ENCODE peak calls at places on chromosome 12, in seven cellular contexts. Q, P, Y, U, B, C and J are unnamed samples.

GRCh38 chr12:127677537-127678131 is 589.3 kb upstream of the TMEM132C start:
- DNase-seq in B (peak), P (peak), Y (peak), Q (no peak), U (peak), C (peak), J (peak)

GRCh38 chr12:2382391-2383155 is 329.8 kb downstream of the CACNA1C start:
- DNase-seq in P (no peak), Q (no peak), C (no peak), U (no peak), B (no peak), Y (peak), J (no peak)

GRCh38 chr12:118456741-118457140 is 80.4 kb downstream of the SUDS3 start:
- DNase-seq in Q (no peak), C (no peak), U (no peak), Y (no peak), P (no peak), B (no peak), J (no peak)

GRCh38 chr12:12442548-12443071 is 85.7 kb downstream of the BORCS5 start:
- DNase-seq in Y (no peak), Q (peak), P (no peak), U (no peak), B (no peak), C (peak), J (no peak)

GRCh38 chr12:16285586-16285985 is 8.1 kb upstream of the SLC15A5 start:
- DNase-seq in U (no peak), Q (no peak), B (no peak), Y (no peak), P (no peak), C (no peak), J (no peak)

GRCh38 chr12:78240827-78241226 is 410.1 kb downstream of the NAV3 start:
- DNase-seq in U (no peak), C (no peak), B (no peak), P (no peak), Q (no peak), Y (no peak), J (no peak)

GRCh38 chr12:12439636-12440035 is 82.8 kb downstream of the BORCS5 start:
- DNase-seq in Q (no peak), P (no peak), B (peak), C (peak), U (peak), Y (no peak), J (no peak)

GRCh38 chr12:105945935-105946334 is 192.8 kb downstream of the NUAK1 start:
- DNase-seq in Y (no peak), P (no peak), Q (no peak), C (no peak), U (no peak), B (no peak), J (no peak)

GRCh38 chr12:110516995-110517394 is 14.9 kb downstream of the RAD9B start:
- DNase-seq in P (no peak), Y (no peak), B (no peak), C (no peak), Q (no peak), U (no peak), J (no peak)

GRCh38 chr12:67067453-67068203 is 201.5 kb upstream of the CAND1 start:
- DNase-seq in P (no peak), U (no peak), C (no peak), Q (no peak), B (no peak), Y (no peak), J (peak)

GRCh38 chr12:64180951-64181350 is 41.1 kb downstream of the KICS2 start:
- DNase-seq in B (no peak), Y (no peak), U (no peak), Q (peak), C (peak), P (no peak), J (no peak)

GRCh38 chr12:54126696-54127537 is 61.9 kb downstream of the SMUG1 start:
- DNase-seq in B (no peak), P (no peak), U (peak), C (no peak), Q (no peak), Y (peak), J (peak)

GRCh38 chr12:120654656-120655055 is 14.2 kb downstream of the CABP1 start:
- DNase-seq in U (no peak), P (no peak), Q (no peak), C (no peak), Y (no peak), B (no peak), J (no peak)

DNA sequence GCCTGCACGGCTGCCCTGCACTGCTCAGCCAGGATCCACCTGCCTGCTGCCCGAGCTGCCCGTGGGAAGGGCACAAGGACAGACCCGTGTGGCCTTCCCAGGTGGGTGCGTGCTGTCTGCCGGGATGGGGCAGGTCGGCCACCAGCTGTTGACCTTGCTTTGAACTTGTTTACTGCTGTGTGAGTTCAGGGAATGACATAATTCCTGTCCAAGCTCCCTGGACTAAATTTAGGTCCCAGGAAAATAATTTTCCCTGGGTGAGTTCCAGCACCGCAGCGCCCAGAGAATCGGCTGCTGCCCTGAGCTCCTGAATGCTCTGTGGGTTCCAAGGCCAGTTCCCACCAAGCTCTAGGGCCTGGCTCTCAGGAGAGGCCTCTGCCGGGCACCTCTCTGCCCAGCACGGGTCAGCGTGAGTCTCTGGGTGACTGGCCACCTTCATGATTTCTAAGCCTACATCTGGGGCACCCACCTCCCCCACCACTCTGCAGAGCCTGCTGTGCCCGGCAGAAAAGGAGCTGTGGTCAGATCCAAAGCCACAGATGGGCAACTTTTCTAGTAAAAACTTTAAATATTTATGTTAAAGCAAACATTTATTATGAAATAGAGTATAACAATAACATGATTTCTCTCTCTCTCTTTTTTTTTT is 27.2 kb upstream of the MLXIP start:
- DNase-seq in U (no peak), P (no peak), Y (no peak), C (peak), B (peak), Q (no peak), J (no peak)
- TF ChIP-seq POLR2AphosphoS5 in U (no peak), P (peak), Y (no peak), C (no peak), B (no peak), Q (no peak), J (no peak)

DNA sequence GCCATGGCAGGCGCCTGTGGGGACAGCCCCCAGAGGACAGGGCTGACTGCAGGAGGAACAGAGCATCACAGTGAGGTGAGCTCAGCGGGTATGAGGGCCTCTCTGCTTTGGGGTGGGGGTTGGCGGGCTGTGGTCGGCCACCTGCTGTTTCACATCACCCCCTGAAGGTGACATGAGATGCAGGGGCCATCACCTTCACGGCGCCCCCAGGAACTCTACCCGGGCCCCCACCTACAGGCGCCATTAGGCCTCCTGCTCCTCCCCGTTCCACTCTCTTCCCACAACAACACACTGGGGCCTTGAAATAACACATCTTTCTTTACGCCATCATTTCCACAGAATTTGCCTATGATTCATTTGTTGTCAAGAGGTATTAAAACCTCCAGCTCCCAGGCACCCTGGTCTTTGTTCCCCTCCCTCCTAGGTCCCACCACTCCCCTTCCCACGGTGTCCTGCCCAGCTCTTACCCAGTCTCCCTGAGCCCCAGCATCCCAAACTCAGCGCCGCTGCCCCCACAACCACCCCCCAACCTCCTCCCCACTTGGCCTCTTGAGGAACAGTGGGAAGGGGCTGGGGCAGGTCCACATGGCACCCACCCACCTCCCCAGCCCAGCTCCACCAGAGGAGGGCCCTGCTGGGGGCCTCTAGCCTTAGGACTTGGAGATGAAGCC is 12.7 kb upstream of the HDAC7 start:
- DNase-seq in B (no peak), U (no peak), C (no peak), Y (no peak), Q (no peak), P (no peak), J (no peak)
- TF ChIP-seq POLR2AphosphoS5 in B (no peak), U (no peak), C (no peak), Y (no peak), Q (no peak), P (no peak), J (no peak)

GRCh38 chr12:117178745-117179144 is 11.5 kb downstream of the FBXO21 start:
- DNase-seq in C (no peak), Y (no peak), Q (no peak), B (no peak), P (no peak), U (no peak), J (no peak)

GRCh38 chr12:117180790-117181467 is 9.3 kb downstream of the FBXO21 start:
- DNase-seq in Y (no peak), C (no peak), Q (no peak), B (no peak), U (no peak), P (no peak), J (no peak)

GRCh38 chr12:117182866-117183265 is 7.4 kb downstream of the FBXO21 start:
- DNase-seq in U (no peak), B (peak), Y (no peak), P (no peak), Q (no peak), C (no peak), J (no peak)

DNA sequence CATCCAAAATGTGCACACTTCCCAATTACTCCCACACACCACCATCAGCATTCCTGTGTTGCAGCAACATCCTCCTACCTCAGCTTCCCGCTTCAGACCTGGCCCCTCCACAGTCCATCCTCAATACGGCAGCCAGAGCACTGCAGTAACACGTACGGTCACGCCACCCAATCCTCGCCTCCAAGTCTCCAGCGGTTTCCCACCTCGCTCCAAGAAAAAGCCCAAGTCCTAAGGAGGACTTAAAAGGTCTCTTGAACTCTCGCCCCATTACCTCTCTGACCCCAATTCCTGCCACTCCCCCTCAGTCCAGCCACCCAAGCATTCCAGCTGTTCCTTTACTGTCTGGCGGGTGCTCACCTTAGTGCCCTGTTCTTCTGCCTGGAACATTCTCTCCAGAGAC is 12.0 kb downstream of the FBXO21 start:
- DNase-seq in C (no peak), Y (no peak), P (no peak), B (no peak), U (no peak), Q (no peak), J (no peak)
- TF ChIP-seq POLR2AphosphoS5 in C (no peak), Y (no peak), P (no peak), B (no peak), U (no peak), Q (no peak), J (no peak)

DNA sequence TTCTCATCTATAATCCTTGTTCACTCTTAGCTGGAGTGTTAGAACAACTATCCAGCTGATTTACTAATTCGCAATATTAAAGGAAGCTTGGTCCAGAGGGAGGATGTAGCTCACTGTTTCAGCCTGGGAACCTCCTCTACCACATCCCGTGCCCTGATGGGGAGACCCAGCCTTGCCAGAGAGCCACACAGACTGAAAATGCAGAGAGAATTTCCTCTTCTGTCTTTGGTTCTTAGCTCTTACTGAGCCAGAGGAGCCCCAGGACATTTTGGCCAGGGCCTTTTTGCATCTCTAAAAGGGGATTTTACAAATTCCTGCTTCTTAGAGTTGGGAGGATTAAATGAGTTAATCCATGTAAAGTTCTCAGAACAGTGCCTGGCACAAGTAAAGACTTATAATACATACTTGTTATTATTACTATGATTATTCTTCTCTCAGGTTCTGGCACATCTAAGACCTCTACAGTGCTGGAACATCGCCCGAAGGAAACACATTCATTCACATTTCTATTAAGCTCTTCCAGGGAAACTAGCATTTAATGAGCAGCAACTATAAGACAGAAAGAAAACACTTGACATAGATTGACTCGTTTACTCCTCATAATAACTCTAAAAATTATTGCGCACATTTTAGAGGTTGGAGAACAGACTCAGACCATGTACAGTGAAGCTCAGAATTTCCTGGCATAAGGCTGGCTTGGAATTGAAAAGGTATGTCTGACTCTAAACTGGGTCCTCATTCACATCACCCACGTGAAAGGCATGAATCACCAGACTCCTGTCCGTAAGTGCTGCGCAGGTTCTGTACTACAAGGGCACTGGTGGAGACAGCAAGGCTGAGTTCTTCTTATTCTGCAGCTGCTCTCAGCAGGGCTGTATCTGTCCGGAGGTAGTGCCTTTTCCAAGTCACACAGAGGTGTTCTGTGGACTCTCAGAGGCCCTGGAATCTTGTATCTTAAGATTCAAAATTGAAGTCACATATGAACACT is 27.8 kb upstream of the AEBP2 start:
- DNase-seq in C (no peak), B (no peak), Q (no peak), P (no peak), U (no peak), Y (no peak), J (no peak)
- TF ChIP-seq POLR2AphosphoS5 in C (no peak), B (no peak), Q (no peak), P (no peak), U (no peak), Y (no peak), J (no peak)

DNA sequence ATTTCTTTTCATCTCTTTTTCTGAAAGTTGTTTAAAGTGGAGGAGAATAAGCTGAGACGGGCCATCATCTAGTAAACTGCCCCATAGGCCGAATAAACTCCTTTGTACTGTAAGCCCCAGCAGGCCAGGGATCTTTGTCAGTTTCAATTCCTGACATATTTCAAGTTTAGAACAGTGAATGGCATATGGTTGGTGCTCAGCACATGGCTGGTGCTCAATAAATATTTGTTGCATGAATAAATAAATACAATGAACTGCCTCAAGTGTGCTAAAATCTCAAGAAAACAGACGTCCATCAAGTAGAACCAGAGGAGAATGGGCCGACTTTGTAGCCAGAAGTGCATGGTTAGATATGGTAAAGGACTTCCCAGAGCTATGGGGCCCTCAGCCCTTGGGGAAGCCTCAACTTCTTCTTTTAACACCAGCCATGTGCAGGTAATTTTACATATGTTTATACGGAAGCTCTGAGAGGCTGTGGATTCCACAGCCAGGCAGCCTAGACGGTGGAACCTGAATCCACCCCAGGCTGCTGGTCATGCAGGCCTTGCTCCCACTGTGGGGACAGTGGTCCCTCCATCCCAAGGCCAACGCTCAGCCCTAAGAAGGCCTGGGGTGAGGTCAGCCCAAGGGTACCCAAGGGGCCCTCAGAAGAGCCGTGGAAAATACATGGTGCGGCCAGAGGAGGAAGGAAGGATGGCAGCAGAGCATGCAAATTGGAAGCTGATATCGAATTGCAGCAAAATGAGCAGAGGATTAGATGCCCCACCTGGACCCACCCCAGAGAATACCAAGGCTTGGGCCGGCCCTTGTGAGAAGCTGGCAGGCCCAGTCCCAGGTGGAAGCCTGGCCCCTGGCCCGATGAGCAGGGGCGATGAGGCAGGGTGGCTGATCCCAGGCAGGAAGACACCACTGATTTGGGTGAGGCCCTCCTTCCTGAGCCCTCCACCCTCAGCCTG is 8.7 kb upstream of the AQP2 start:
- DNase-seq in P (no peak), U (peak), Y (no peak), B (no peak), Q (no peak), C (no peak), J (no peak)
- TF ChIP-seq POLR2AphosphoS5 in P (no peak), U (no peak), Y (no peak), B (no peak), Q (no peak), C (no peak), J (no peak)

GRCh38 chr12:131066207-131066885 is 112.6 kb downstream of the ADGRD1 start:
- DNase-seq in C (no peak), U (no peak), P (no peak), Y (peak), Q (no peak), B (no peak), J (no peak)

GRCh38 chr12:131066886-131067490 is 113.3 kb downstream of the ADGRD1 start:
- DNase-seq in U (no peak), Q (no peak), B (no peak), C (no peak), P (no peak), Y (no peak), J (no peak)

GRCh38 chr12:131063960-131064359 is 110.3 kb downstream of the ADGRD1 start:
- DNase-seq in B (no peak), U (no peak), Q (no peak), P (no peak), Y (no peak), C (no peak), J (no peak)

GRCh38 chr12:131065279-131065678 is 111.6 kb downstream of the ADGRD1 start:
- DNase-seq in C (no peak), B (no peak), Y (no peak), P (no peak), U (no peak), Q (no peak), J (no peak)

GRCh38 chr12:131065801-131066200 is 112.1 kb downstream of the ADGRD1 start:
- DNase-seq in U (no peak), Y (peak), B (no peak), P (no peak), Q (no peak), C (no peak), J (no peak)
- TF ChIP-seq POLR2AphosphoS5 in U (no peak), Y (no peak), B (no peak), P (no peak), Q (no peak), C (no peak), J (no peak)

GRCh38 chr12:55720894-55721444 is 776 bp downstream of the RDH5 start:
- DNase-seq in U (peak), C (peak), P (peak), Q (peak), B (peak), Y (peak), J (no peak)
- TF ChIP-seq POLR2AphosphoS5 in U (peak), C (peak), P (peak), Q (peak), B (no peak), Y (no peak), J (no peak)

GRCh38 chr12:113292547-113292946 is 42.4 kb downstream of the SLC8B1 start:
- DNase-seq in U (no peak), P (no peak), Y (no peak), B (no peak), C (no peak), Q (no peak), J (no peak)

GRCh38 chr12:113289361-113289760 is 45.5 kb downstream of the SLC8B1 start:
- DNase-seq in P (no peak), U (no peak), B (no peak), Y (no peak), Q (no peak), C (no peak), J (no peak)

GRCh38 chr12:113292091-113292490 is 42.8 kb downstream of the SLC8B1 start:
- DNase-seq in Q (no peak), B (no peak), P (no peak), Y (no peak), U (no peak), C (no peak), J (no peak)

GRCh38 chr12:113293100-113293499 is 41.8 kb downstream of the SLC8B1 start:
- DNase-seq in U (no peak), Y (no peak), C (no peak), Q (no peak), B (no peak), P (no peak), J (no peak)

DNA sequence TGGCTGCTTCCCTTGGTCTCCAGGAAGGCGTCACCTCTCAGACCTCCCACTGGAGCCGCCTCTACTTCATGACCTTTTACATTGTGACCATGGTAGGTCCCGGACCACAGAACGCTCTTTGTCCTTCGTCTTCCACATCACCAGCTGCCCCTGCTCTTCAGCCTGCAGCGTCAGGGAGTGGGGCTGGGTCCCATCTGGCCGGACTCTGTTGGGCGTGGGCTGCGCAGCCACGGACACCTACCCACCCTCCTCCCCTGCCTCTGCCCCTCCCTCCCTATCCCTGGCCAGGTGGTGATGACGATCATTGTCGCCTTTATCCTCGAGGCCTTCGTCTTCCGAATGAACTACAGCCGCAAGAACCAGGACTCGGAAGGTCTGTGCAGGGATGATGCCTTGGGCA is 43.3 kb downstream of the SLC8B1 start:
- DNase-seq in Q (no peak), Y (no peak), B (no peak), C (no peak), P (no peak), U (no peak), J (no peak)
- TF ChIP-seq POLR2AphosphoS5 in Q (no peak), Y (no peak), B (no peak), C (no peak), P (no peak), U (no peak), J (no peak)